ENCODE peak calls at places on chromosomes 2 and 18, in five cellular contexts. D is CD8-positive, alpha-beta T cell; J is glutamatergic neuron; Z is T1000; A is non-pigmented ciliary epithelial cell. Y is an unnamed sample.

GRCh38 chr2:187545238-187545751 is 8.9 kb downstream of the TFPI start:
- DNase-seq in J (no peak), Z (no peak), A (no peak), D (no peak), Y (no peak)

GRCh38 chr2:72965770-72966430 is 48.6 kb downstream of the EMX1 start:
- DNase-seq in D (no peak), Z (no peak), A (no peak), J (no peak), Y (peak)

GRCh38 chr2:100106460-100106859 is 35.9 kb downstream of the AFF3 start:
- DNase-seq in Z (no peak), D (no peak), J (peak), A (no peak), Y (no peak)

GRCh38 chr2:239706407-239706806 is 305.6 kb upstream of the HDAC4 start:
- DNase-seq in Z (no peak), D (no peak), J (no peak), A (no peak), Y (no peak)

GRCh38 chr2:240322231-240322955 is 113.1 kb upstream of the GPC1 start:
- DNase-seq in A (no peak), Z (no peak), J (no peak), D (no peak), Y (peak)

GRCh38 chr2:151927501-151928221 is 99.4 kb upstream of the ARL5A start:
- DNase-seq in A (no peak), Z (no peak), J (no peak), D (no peak), Y (no peak)

GRCh38 chr18:29174891-29175290 is 998.0 kb upstream of the CDH2 start:
- DNase-seq in Z (no peak), J (no peak), A (no peak), D (no peak), Y (no peak)

GRCh38 chr2:85383850-85384249 is 26.3 kb downstream of the CAPG start:
- DNase-seq in Z (no peak), J (no peak), A (no peak), D (no peak), Y (no peak)

GRCh38 chr18:3869848-3870247 is 419.9 kb downstream of the TGIF1 start:
- DNase-seq in J (no peak), Z (no peak), D (no peak), A (no peak), Y (no peak)

GRCh38 chr18:46950064-46950656 is 32.8 kb downstream of the KATNAL2 start:
- DNase-seq in Z (no peak), J (no peak), D (no peak), A (no peak), Y (no peak)